ENCODE peak calls at places on chromosomes 5 and 9, in seven cellular contexts. Q is spleen, C is uterus, A is heart right ventricle, R is tibial nerve, E is right atrium auricular region, J is upper lobe of right lung. H is an unnamed sample. For H3K36me3, the result is how much of the 10 kb centered on the place peaks cover.

GRCh38 chr5:164934561-164934960 is 1429.1 kb downstream of the MAT2B start:
- DNase-seq in Q (no peak), C (no peak), A (no peak), R (no peak), E (no peak), J (no peak), H (no peak)

GRCh38 chr5:87579678-87580077 is 166.9 kb upstream of the CCNH start:
- DNase-seq in Q (no peak), C (no peak), A (no peak), R (no peak), E (no peak), J (no peak), H (no peak)

GRCh38 chr9:136318111-136318768 is 9.1 kb upstream of the GPSM1 start:
- DNase-seq in Q (no peak), C (no peak), A (peak), R (no peak), E (no peak), J (no peak), H (no peak)

GRCh38 chr9:82082563-82082962 is 94.0 kb downstream of the SPATA31D1 start:
- DNase-seq in Q (no peak), C (no peak), A (no peak), R (no peak), E (no peak), J (no peak), H (no peak)

GRCh38 chr5:176629853-176630680 is at the start of the genes EIF4E1B and SNCB:
- DNase-seq in Q (peak), C (no peak), A (peak), R (no peak), E (no peak), J (no peak), H (no peak)

GRCh38 chr5:143241892-143242291 is 161.6 kb downstream of the NR3C1 start:
- DNase-seq in Q (no peak), C (no peak), A (no peak), R (no peak), E (no peak), J (no peak), H (no peak)

GRCh38 chr5:55360190-55360589 is 52.4 kb downstream of the MTREX start:
- DNase-seq in Q (no peak), C (no peak), A (no peak), R (no peak), E (no peak), J (no peak), H (no peak)

GRCh38 chr9:98468567-98469239 is 213.3 kb upstream of the TBC1D2 start:
- DNase-seq in Q (no peak), C (no peak), A (no peak), R (no peak), E (no peak), J (no peak), H (no peak)

GRCh38 chr5:1323803-1324173 is 21.1 kb downstream of the CLPTM1L start:
- DNase-seq in Q (peak), C (no peak), A (no peak), R (no peak), E (no peak), J (peak), H (no peak)

GRCh38 chr9:22469928-22470544 is 23.4 kb downstream of the DMRTA1 start:
- DNase-seq in Q (no peak), C (no peak), A (no peak), R (peak), E (no peak), J (no peak), H (no peak)

GRCh38 chr9:111648066-111648465 is 13.3 kb upstream of the GNG10 start:
- DNase-seq in Q (no peak), C (no peak), A (no peak), R (no peak), E (no peak), J (no peak), H (no peak)

GRCh38 chr9:79975471-79976316 is 403.9 kb downstream of the TLE4 start:
- DNase-seq in Q (no peak), C (no peak), A (no peak), R (no peak), E (no peak), J (no peak), H (no peak)

GRCh38 chr5:173923236-173924104 is 35.3 kb downstream of the CPEB4 start:
- DNase-seq in Q (no peak), C (no peak), A (no peak), R (no peak), E (no peak), J (no peak), H (no peak)

GRCh38 chr9:21993893-21994525 is at the start of gene CDKN2A:
- DNase-seq in Q (peak), C (no peak), A (no peak), R (no peak), E (peak), J (peak), H (peak)

GRCh38 chr5:17732351-17732923 is 98.2 kb downstream of the TAF11L14 start:
- DNase-seq in Q (no peak), C (no peak), A (no peak), R (no peak), E (no peak), J (no peak), H (no peak)

GRCh38 chr5:99879791-99880511 is 655.2 kb upstream of the FAM174A start:
- DNase-seq in Q (peak), C (no peak), A (no peak), R (no peak), E (no peak), J (peak), H (no peak)

GRCh38 chr9:126154182-126154827 is 172.3 kb upstream of the MVB12B start:
- DNase-seq in Q (peak), C (no peak), A (no peak), R (no peak), E (peak), J (peak), H (no peak)

DNA sequence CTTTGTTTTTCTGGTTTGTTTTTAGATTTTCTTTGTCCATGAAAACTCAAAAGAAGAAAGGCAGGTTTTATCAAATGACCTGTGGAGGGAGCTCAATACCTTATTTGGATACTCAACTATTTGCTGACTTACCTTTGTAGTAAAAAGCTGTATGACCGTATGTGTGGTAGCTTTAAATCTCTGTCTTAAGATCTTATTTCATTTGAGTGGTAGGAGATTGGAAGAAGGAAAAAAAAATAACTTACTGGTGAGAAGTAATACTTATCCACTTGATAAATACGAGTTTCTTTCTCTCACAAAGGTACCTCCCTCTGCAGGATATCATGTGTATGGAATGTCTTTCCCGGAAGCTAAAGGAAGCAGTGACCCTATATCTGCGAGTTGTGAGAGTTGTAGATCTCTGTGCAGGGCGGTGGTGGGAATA is 15.0 kb downstream of the FBXO38 start:
- DNase-seq in Q (no peak), C (no peak), A (no peak), R (no peak), E (no peak), J (no peak), H (no peak)
- TF ChIP-seq CTCF in Q (no peak), C (no peak), A (no peak), R (no peak), E (no peak), J (no peak), H (no peak)

GRCh38 chr9:128344931-128345605 is 4.7 kb downstream of the SLC27A4 start:
- DNase-seq in Q (no peak), C (no peak), A (no peak), R (no peak), E (no peak), J (no peak), H (no peak)
- H3K36me3 ChIP-seq in Q (half or more), C (under half), A (under half), R (half or more), E (half or more), J (half or more), H (half or more)

DNA sequence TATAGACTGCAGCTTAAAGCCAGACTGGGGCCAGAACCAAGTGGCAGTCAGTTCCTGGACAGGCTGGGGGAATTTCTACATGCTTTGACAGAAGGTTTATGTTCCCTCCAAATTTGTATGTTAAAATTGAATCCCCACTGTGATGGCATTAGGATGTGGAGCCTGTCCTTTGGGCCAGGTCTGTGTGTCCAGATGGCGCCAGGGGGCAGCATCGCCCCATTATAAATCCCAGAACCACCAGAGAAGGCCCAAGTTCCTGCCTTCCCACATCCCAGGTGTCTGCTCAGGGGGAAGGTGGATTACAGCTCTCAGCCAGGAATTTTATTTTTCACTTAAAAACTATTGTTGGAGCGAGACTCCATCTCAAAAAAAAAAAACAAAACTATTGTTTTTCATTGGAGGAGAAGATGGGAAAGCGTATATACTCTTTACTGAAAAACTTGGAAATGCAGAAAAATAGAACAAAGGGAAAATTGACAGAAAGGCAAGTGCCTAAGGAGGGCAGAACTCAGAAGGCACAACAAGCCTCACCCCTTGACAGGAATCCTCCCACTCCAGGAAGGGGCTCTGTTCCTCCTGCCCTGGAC is 5.0 kb downstream of the IL3 start:
- DNase-seq in Q (peak), C (no peak), A (peak), R (peak), E (no peak), J (peak), H (peak)
- TF ChIP-seq CTCF in Q (peak), C (no peak), A (peak), R (no peak), E (no peak), J (peak), H (peak)

GRCh38 chr5:150033334-150033733 is 32.8 kb downstream of the HMGXB3 start:
- DNase-seq in Q (no peak), C (no peak), A (no peak), R (no peak), E (no peak), J (no peak), H (no peak)
- H3K36me3 ChIP-seq in Q (half or more), C (under half), A (under half), R (half or more), E (half or more), J (half or more), H (half or more)

GRCh38 chr5:141095263-141095641 is 837 bp downstream of the PCDHB2 start:
- DNase-seq in Q (no peak), C (no peak), A (no peak), R (no peak), E (no peak), J (no peak), H (no peak)

GRCh38 chr5:141100243-141100805 is at the start of gene PCDHB3:
- DNase-seq in Q (no peak), C (no peak), A (no peak), R (peak), E (no peak), J (peak), H (peak)

DNA sequence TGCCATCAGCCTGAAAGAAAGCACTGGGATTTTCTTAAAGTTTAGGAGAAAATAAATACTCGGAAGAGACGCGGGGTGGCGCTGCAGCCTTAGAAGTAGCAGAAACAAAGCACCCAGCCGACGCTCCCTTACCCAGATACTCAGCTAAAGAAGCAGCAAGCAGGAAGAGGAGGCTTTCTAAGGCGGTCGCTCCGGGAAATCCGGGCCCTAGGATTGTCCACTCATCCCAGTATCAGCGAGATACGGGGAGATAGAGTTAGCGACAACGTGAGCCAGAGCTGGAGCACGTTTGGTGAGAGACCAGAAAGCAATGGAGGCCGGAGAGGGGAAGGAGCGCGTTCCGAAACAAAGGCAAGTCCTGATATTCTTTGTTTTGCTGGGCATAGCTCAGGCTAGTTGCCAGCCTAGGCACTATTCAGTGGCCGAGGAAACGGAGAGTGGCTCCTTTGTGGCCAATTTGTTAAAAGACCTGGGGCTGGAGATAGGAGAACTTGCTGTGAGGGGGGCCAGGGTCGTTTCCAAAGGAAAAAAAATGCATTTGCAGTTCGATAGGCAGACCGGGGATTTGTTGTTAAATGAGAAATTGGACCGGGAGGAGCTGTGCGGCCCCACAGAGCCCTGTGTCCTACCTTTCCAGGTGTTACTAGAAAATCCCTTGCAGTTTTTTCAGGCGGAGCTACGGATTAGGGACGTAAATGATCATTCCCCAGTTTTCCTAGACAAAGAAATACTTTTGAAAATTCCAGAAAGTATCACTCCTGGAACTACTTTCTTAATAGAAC is at the start of gene PCDHB2:
- DNase-seq in Q (no peak), C (no peak), A (no peak), R (peak), E (no peak), J (no peak), H (no peak)
- TF ChIP-seq CTCF in Q (no peak), C (no peak), A (peak), R (peak), E (no peak), J (peak), H (peak)

GRCh38 chr9:120522558-120522957 is 57.4 kb downstream of the CDK5RAP2 start:
- DNase-seq in Q (no peak), C (no peak), A (no peak), R (no peak), E (no peak), J (no peak), H (no peak)
- H3K36me3 ChIP-seq in Q (half or more), C (under half), A (under half), R (half or more), E (under half), J (half or more), H (half or more)